ENCODE peak calls at places on chromosomes 3 and 15, in seven cellular contexts. Q is HCT116, F is GM23248, L is hepatocyte, U is OCI-LY7, K is neural progenitor cell, R is GM23338. S is an unnamed sample.
A peak's percentile ranks its signal among the peaks of the same experiment; 100 is the strongest.

GRCh38 chr15:56957812-56958406 is 39.5 kb downstream of the TCF12 start:
- DNase-seq in U (no peak), L (peak; percentile 8), K (peak; percentile 58), R (peak; percentile 67), Q (no peak), F (no peak), S (no peak)

GRCh38 chr15:59165726-59166125 is 40.9 kb upstream of the LDHAL6B start:
- DNase-seq in L (no peak), Q (no peak), K (no peak), R (no peak), F (peak; percentile 21), U (peak; percentile 23), S (peak; percentile 23)

GRCh38 chr15:88498991-88499390 is 31.5 kb downstream of the MRPS11 start:
- DNase-seq in R (no peak), K (peak; percentile 31), U (no peak), L (no peak), F (no peak), Q (no peak), S (no peak)

GRCh38 chr3:31453430-31453829 is 79.3 kb upstream of the STT3B start:
- DNase-seq in Q (no peak), K (no peak), L (no peak), U (no peak), R (no peak), F (no peak), S (no peak)

GRCh38 chr3:136512391-136512790 is 239.8 kb downstream of the STAG1 start:
- DNase-seq in U (no peak), F (peak; percentile 71), Q (no peak), R (no peak), L (no peak), K (no peak), S (no peak)

GRCh38 chr3:168341965-168342719 is 246.4 kb upstream of the GOLIM4 start:
- DNase-seq in K (no peak), Q (no peak), R (no peak), U (no peak), L (peak; percentile 6), F (no peak), S (peak; percentile 61)

GRCh38 chr3:32304510-32304909 is 66.0 kb downstream of the CMTM8 start:
- DNase-seq in R (no peak), L (no peak), U (no peak), F (no peak), K (no peak), Q (no peak), S (no peak)

GRCh38 chr15:22884344-22884743 is 45.9 kb downstream of the NIPA2 start:
- DNase-seq in Q (no peak), K (peak; percentile 16), R (peak; percentile 32), L (no peak), U (peak; percentile 43), F (no peak), S (no peak)

GRCh38 chr15:41827290-41827879 is 507 bp upstream of the JMJD7 start:
- DNase-seq in Q (no peak), R (peak; percentile 63), U (peak; percentile 26), K (peak; percentile 56), F (no peak), L (peak; percentile 56), S (no peak)

GRCh38 chr15:42876224-42876623 is 44.4 kb downstream of the TTBK2 start:
- DNase-seq in K (no peak), L (no peak), Q (no peak), F (no peak), U (no peak), R (no peak), S (no peak)

GRCh38 chr3:100060685-100061484 is 53.4 kb downstream of the FILIP1L start:
- DNase-seq in L (no peak), Q (no peak), U (no peak), K (no peak), F (no peak), R (no peak), S (no peak)

GRCh38 chr15:62428851-62429250 is 263.8 kb upstream of the C2CD4B start:
- DNase-seq in F (no peak), Q (no peak), K (no peak), L (no peak), U (no peak), R (no peak), S (no peak)

GRCh38 chr3:183306798-183307671 is 54.0 kb downstream of the B3GNT5 start:
- DNase-seq in K (no peak), U (peak; percentile 10), F (peak; percentile 81), L (peak; percentile 87), R (no peak), Q (no peak), S (peak; percentile 81)

GRCh38 chr3:58029842-58030584 is 21.8 kb downstream of the FLNB start:
- DNase-seq in F (no peak), R (no peak), L (no peak), K (no peak), U (no peak), Q (no peak), S (no peak)

GRCh38 chr15:75811616-75812015 is 31.6 kb upstream of the UBE2Q2 start:
- DNase-seq in Q (no peak), R (no peak), K (no peak), F (peak; percentile 20), L (no peak), U (no peak), S (no peak)

GRCh38 chr15:76577879-76578512 is 241.4 kb downstream of the ISL2 start:
- DNase-seq in Q (no peak), U (no peak), K (no peak), F (no peak), R (no peak), L (no peak), S (no peak)

GRCh38 chr3:52123106-52123708 is 31.0 kb downstream of the POC1A start:
- DNase-seq in Q (peak; percentile 37), R (peak; percentile 81), K (peak; percentile 79), F (peak; percentile 64), U (peak; percentile 63), L (peak; percentile 86), S (peak; percentile 77)

GRCh38 chr3:12513694-12514446 is 29.6 kb downstream of the TSEN2 start:
- DNase-seq in Q (no peak), F (no peak), K (no peak), L (no peak), U (no peak), R (no peak), S (no peak)

GRCh38 chr3:126212629-126213375 is 32.4 kb upstream of the ALDH1L1 start:
- DNase-seq in U (no peak), K (peak; percentile 93), F (peak; percentile 75), Q (no peak), L (peak; percentile 71), R (peak; percentile 88), S (peak; percentile 51)

GRCh38 chr3:37015631-37016030 is 22.3 kb downstream of the MLH1 start:
- DNase-seq in L (no peak), R (no peak), K (no peak), Q (no peak), F (no peak), U (no peak), S (no peak)

GRCh38 chr3:100103558-100104441 is 10.5 kb downstream of the FILIP1L start:
- DNase-seq in R (no peak), U (peak; percentile 17), F (peak; percentile 26), L (no peak), K (no peak), Q (no peak), S (peak; percentile 78)

GRCh38 chr3:146124141-146124801 is 36.7 kb downstream of the PLOD2 start:
- DNase-seq in U (no peak), R (no peak), Q (no peak), F (peak; percentile 8), L (no peak), K (no peak), S (no peak)

GRCh38 chr3:127143172-127143571 is 49.8 kb upstream of the PRR23E start:
- DNase-seq in U (no peak), K (no peak), R (no peak), L (no peak), F (no peak), Q (no peak), S (no peak)

GRCh38 chr3:124200336-124200901 is 208.5 kb upstream of the ROPN1 start:
- DNase-seq in U (no peak), L (no peak), K (no peak), F (peak; percentile 29), R (no peak), Q (no peak), S (peak; percentile 14)

GRCh38 chr3:150264560-150264959 is 143.5 kb upstream of the TSC22D2 start:
- DNase-seq in K (no peak), L (no peak), F (no peak), U (no peak), Q (no peak), R (no peak), S (no peak)

GRCh38 chr3:11480663-11481298 is 162.9 kb downstream of the VGLL4 start:
- DNase-seq in U (no peak), F (no peak), K (no peak), Q (no peak), L (peak; percentile 35), R (peak; percentile 73), S (no peak)
- H3K4me1 ChIP-seq in U (no peaks in the 10 kb centered on the region), F (peaks cover 23% of the 10 kb centered on the region), K (peaks cover 26% of the 10 kb centered on the region), Q (peaks cover 6% of the 10 kb centered on the region), L (peaks cover 49% of the 10 kb centered on the region), R (peaks cover 12% of the 10 kb centered on the region), S (peaks cover 24% of the 10 kb centered on the region)

GRCh38 chr15:89785771-89786135 is 9.6 kb downstream of the MESP2 start:
- DNase-seq in U (no peak), R (no peak), Q (no peak), K (no peak), F (peak; percentile 35), L (no peak), S (peak; percentile 45)
- TF ChIP-seq EZH2phosphoT487 in U (no peak), R (no peak), Q (no peak), K (no peak), F (no peak), L (no peak), S (no peak)

DNA sequence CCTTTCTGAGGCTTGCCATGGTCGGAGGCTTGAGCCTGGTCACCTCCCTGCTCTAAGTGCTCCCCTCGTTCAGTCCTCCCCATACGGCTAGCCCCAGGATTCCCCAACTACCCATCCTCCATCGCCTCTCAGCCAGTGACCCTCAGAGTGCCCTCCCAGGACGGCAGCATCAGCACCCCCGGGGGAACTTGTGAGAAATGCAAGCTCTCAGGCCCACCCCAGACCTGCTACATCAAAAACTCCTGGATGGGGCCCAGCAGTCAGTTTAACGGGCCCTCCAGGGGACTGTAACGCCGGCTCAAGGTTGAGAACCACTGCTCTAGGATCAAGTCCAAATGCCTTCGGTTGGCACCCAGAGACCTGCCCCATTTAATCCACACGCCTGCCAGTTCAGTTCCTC is 6.9 kb downstream of the ADAMTS17 start:
- DNase-seq in Q (no peak), L (no peak), U (no peak), K (no peak), R (peak; percentile 58), F (no peak), S (no peak)
- H3K4me2 ChIP-seq in Q (no peak overlapping the region), L (no peak overlapping the region), U (no peak overlapping the region), K (no peak overlapping the region), R (no peak overlapping the region), F (no peak overlapping the region), S (no peak overlapping the region)

DNA sequence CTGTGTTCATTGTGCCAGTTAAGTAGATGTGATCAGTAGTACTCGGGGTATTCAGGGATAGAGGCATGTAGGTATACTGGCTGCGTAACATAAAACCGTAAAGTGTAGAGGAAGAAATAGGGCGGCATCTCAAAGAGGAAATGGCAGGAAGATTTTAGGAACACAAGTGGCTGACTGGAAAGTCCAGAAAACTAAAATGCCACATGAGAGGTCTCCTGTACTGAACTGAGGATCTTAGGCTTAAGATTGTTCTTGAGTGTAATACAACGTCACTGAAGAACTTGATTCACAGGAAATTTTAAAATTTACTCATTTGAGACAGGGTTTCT is 2.3 kb upstream of the LMLN start:
- DNase-seq in R (no peak), K (no peak), U (no peak), F (no peak), Q (no peak), L (no peak), S (no peak)
- H3K4me1 ChIP-seq in R (peaks cover 11% of the 10 kb centered on the region), K (peaks cover 18% of the 10 kb centered on the region), U (peaks cover 45% of the 10 kb centered on the region), F (peaks cover 27% of the 10 kb centered on the region), Q (peaks cover 31% of the 10 kb centered on the region), L (peaks cover 10% of the 10 kb centered on the region), S (peaks cover 26% of the 10 kb centered on the region)

GRCh38 chr15:67824900-67825879 is at the start of gene SKOR1:
- DNase-seq in L (peak; percentile 62), F (peak; percentile 70), Q (no peak), K (peak; percentile 85), R (peak; percentile 90), U (no peak), S (no peak)
- TF ChIP-seq EZH2phosphoT487 in L (peak; percentile 37), F (no peak), Q (no peak), K (no peak), R (peak; percentile 74), U (no peak), S (no peak)